ENCODE peak calls at places on chromosomes 5 and 9, in four cellular contexts. G is lung, R is pancreas, Q is Peyer's patch. X is an unnamed sample. For H3K36me3, the result is how much of the 10 kb centered on the place peaks cover.

GRCh38 chr5:65326912-65327311 is 154.8 kb downstream of the ADAMTS6 start:
- DNase-seq in G (no peak), R (no peak), Q (no peak), X (no peak)

GRCh38 chr5:63963080-63963735 is 963 bp upstream of the HTR1A start:
- DNase-seq in R (no peak), Q (no peak), G (peak), X (no peak)

GRCh38 chr9:109745335-109746283 is 34.4 kb upstream of the PALM2AKAP2 start:
- DNase-seq in R (no peak), G (peak), Q (no peak), X (peak)

GRCh38 chr5:116046261-116046660 is 14.0 kb downstream of the ARL14EPL start:
- DNase-seq in R (no peak), Q (no peak), G (no peak), X (no peak)

GRCh38 chr5:41416336-41416735 is 94.1 kb downstream of the PLCXD3 start:
- DNase-seq in R (no peak), G (no peak), Q (no peak), X (no peak)

GRCh38 chr5:71782771-71783770 is 64.0 kb downstream of the CARTPT start:
- DNase-seq in R (peak), Q (peak), G (peak), X (peak)

GRCh38 chr9:69396759-69397158 is 71.7 kb downstream of the ENTREP1 start:
- DNase-seq in G (no peak), R (no peak), Q (no peak), X (no peak)

GRCh38 chr9:86424246-86424891 is 70.2 kb upstream of the TUT7 start:
- DNase-seq in R (no peak), G (no peak), Q (no peak), X (peak)

GRCh38 chr9:89756891-89757537 is 152.2 kb downstream of the GADD45G start:
- DNase-seq in Q (no peak), R (no peak), G (no peak), X (no peak)

GRCh38 chr5:137598341-137598740 is 99.2 kb upstream of the SPOCK1 start:
- DNase-seq in G (no peak), R (no peak), Q (no peak), X (no peak)

GRCh38 chr5:139178582-139178917 is 19.6 kb downstream of the SIL1 start:
- DNase-seq in Q (no peak), G (no peak), R (no peak), X (no peak)

GRCh38 chr9:125969868-125970267 is 222.7 kb downstream of the PBX3 start:
- DNase-seq in Q (peak), R (no peak), G (peak), X (no peak)

GRCh38 chr5:151019331-151019730 is 1.1 kb upstream of the GPX3 start:
- DNase-seq in Q (no peak), G (no peak), R (no peak), X (peak)

GRCh38 chr9:19551124-19551929 is 142.5 kb downstream of the ACER2 start:
- DNase-seq in Q (no peak), R (no peak), G (no peak), X (no peak)

GRCh38 chr9:6184749-6185645 is 30.6 kb upstream of the IL33 start:
- DNase-seq in G (no peak), Q (no peak), R (no peak), X (no peak)

GRCh38 chr9:112065781-112066606 is 109.1 kb downstream of the SUSD1 start:
- DNase-seq in G (peak), R (peak), Q (no peak), X (no peak)

GRCh38 chr5:153372433-153373167 is 117.9 kb upstream of the GRIA1 start:
- DNase-seq in G (no peak), Q (no peak), R (no peak), X (no peak)

DNA sequence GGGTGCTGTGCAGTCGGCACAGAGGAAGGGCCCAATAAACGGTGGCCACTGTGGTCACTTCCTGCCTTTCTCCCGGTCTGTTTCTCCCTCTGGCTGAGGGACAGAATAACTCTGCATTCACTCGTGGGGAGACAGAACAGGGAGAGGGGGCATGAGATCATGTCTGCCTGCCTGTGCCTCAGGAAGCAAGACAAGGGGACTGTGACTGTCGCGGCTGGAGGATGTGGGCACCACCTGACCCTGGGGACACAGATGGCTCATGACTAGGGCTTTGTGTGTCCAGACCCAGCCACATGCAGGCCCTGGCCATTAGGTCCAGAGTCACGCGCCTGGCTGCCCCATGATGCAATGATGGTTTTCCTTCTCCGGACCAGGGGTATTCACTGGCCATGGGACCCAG is 5.8 kb downstream of the TRUB2 start:
- DNase-seq in G (no peak), Q (no peak), R (no peak), X (no peak)
- H3K36me3 ChIP-seq in G (under half), Q (under half), R (under half), X (under half)

GRCh38 chr9:94800424-94801117 is 74.1 kb downstream of the AOPEP start:
- DNase-seq in R (no peak), G (no peak), Q (no peak), X (no peak)

GRCh38 chr9:94801685-94802084 is 75.2 kb downstream of the AOPEP start:
- DNase-seq in Q (no peak), R (no peak), G (no peak), X (no peak)

GRCh38 chr9:94801242-94801641 is 74.7 kb downstream of the AOPEP start:
- DNase-seq in Q (no peak), R (no peak), G (no peak), X (no peak)

GRCh38 chr9:94804316-94804715 is 77.8 kb downstream of the AOPEP start:
- DNase-seq in Q (no peak), G (no peak), R (no peak), X (no peak)

DNA sequence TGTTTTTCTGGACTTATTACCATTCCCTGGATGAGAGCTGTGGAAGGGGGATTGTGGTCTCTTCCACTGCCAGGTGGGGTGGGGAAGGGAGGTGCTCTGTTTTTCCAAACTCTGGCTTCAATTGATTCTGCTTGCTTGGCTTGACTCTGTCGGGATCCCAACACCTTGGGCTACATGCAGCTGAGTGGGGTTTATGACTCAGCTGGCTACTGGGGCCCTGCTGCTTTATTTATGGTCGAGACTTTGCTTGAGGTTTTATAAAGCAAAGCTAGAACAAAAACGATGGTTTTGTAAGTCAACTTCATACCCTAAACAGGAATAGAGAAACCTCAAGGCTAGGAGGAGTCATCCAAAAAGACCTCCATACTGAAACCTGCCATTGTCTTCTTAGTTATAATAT is 76.3 kb downstream of the AOPEP start:
- DNase-seq in R (no peak), Q (no peak), G (no peak), X (no peak)
- H3K36me3 ChIP-seq in R (under half), Q (under half), G (under half), X (under half)

GRCh38 chr9:131464354-131465000 is 38.2 kb upstream of the POMT1 start:
- DNase-seq in R (peak), G (no peak), Q (no peak), X (no peak)

GRCh38 chr9:131457746-131458145 is 45.0 kb upstream of the POMT1 start:
- DNase-seq in G (no peak), R (no peak), Q (no peak), X (no peak)

GRCh38 chr9:131459056-131459455 is 43.7 kb upstream of the POMT1 start:
- DNase-seq in R (peak), Q (no peak), G (no peak), X (no peak)

DNA sequence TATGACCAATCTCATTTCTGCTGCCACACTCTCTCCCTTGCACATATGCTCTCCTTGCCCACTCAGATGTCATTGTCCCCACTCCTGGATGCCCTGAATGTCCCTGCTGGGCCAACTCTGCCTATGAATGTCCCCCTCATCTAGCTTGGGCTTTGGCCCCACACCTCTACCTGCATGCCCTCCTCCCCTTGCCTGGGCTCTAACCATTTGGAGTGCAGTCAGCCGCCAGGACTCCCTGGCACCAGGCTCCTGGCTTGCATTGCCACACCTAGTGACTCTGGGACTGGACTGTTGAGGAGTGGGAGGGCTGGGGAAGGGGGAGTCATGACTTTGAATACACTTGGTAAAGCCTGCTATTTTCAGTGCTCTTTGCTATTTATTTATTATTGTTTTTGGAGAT is 41.6 kb upstream of the POMT1 start:
- DNase-seq in Q (no peak), G (no peak), R (peak), X (no peak)
- H3K36me3 ChIP-seq in Q (under half), G (under half), R (half or more), X (half or more)

DNA sequence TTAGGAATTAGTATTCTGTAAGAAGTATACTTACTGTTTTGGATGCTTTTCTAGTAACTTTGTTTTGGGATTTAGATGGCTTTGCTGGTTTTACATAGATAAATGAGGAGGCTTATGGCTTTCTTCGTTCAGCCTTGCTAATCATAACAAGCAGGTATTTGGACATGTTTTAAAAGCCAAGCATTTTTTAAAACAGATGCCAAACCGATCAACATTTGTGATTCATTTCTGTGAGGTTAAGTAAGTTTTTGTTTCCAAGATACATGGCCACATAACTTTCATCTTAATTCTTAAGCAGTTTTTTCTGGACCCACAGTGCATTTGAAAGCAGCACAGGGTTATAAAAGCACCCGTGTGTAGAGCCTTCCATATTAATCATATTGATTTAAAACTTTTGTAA is 21.7 kb downstream of the TARS1 start:
- DNase-seq in R (no peak), Q (no peak), G (no peak), X (no peak)
- H3K36me3 ChIP-seq in R (half or more), Q (under half), G (half or more), X (half or more)

DNA sequence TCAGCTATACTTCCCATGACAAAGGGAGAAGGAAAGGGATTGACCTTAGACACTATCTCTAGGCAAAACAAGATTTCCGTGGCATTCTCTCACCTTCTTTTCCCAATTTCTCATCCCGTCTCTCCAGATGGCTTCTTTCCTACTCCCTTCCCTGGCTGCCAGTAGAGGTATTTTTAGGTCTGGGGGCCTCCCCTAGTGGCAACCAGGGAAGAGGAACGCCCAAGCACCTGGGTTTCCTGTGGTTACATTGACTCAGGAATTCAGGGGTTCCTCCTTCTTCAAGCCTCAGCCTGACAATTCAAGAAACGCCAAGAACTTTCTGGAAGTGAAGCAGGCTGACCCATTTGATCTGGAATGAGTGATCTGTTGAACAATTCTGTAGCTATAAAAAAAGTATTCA is 111.5 kb upstream of the OSMR start:
- DNase-seq in R (no peak), Q (no peak), G (no peak), X (no peak)
- H3K36me3 ChIP-seq in R (under half), Q (under half), G (under half), X (under half)

GRCh38 chr5:43298459-43298858 is 14.8 kb downstream of the HMGCS1 start:
- DNase-seq in G (no peak), R (no peak), Q (no peak), X (no peak)

GRCh38 chr5:43296835-43297234 is 16.4 kb downstream of the HMGCS1 start:
- DNase-seq in R (no peak), G (no peak), Q (no peak), X (no peak)

GRCh38 chr5:43294226-43294625 is 19.0 kb downstream of the HMGCS1 start:
- DNase-seq in Q (no peak), G (no peak), R (no peak), X (no peak)

GRCh38 chr5:43290726-43291125 is 22.5 kb downstream of the HMGCS1 start:
- DNase-seq in Q (no peak), G (no peak), R (no peak), X (no peak)

GRCh38 chr5:43295202-43295601 is 18.0 kb downstream of the HMGCS1 start:
- DNase-seq in Q (no peak), G (no peak), R (no peak), X (no peak)
- H3K36me3 ChIP-seq in Q (under half), G (under half), R (half or more), X (half or more)

DNA sequence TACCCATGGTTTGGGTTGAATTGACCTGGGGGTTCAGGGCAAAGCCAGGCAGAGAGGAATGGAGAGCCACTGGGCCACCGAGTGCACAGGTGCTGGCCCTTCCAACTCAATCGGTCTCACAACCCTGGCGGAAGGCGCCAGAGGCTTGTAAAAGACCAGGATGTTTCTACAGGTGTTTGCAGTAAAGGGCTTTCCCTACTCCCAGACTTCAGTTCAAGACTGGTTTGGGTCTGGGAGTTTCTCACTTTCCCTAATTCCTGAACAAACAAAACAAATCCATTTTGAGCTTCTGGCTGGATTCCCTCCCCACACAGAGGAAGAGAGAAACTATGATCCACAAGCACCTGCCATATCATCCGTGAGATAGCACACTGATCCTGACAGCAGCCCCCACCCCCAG is 125.2 kb upstream of the KLF4 start:
- DNase-seq in Q (no peak), R (no peak), G (no peak), X (no peak)
- H3K36me3 ChIP-seq in Q (under half), R (under half), G (under half), X (under half)